ENCODE peak calls at places on chromosomes 12 and 14, in five cellular contexts. U is endothelial cell of umbilical vein, F is transverse colon, J is gastrocnemius medialis, C is cardiac muscle cell. D is an unnamed sample.

GRCh38 chr14:100662850-100663527 is 63.7 kb upstream of the DLK1 start:
- DNase-seq in U (peak; percentile 66), F (peak; percentile 75), J (peak; percentile 32), C (peak; percentile 71), D (peak; percentile 81)

GRCh38 chr12:103829092-103829491 is 11.9 kb downstream of the NT5DC3 start:
- DNase-seq in U (no peak), F (no peak), J (no peak), C (no peak), D (no peak)

GRCh38 chr12:129559756-129560155 is 344.1 kb downstream of the TMEM132D start:
- DNase-seq in U (no peak), F (no peak), J (no peak), C (no peak), D (no peak)

GRCh38 chr14:52043690-52044089 is 25.2 kb downstream of the NID2 start:
- DNase-seq in U (peak; percentile 37), F (peak; percentile 49), J (no peak), C (peak; percentile 53), D (no peak)

GRCh38 chr14:78086342-78086741 is 83.8 kb upstream of the NRXN3 start:
- DNase-seq in U (no peak), F (no peak), J (no peak), C (no peak), D (no peak)

GRCh38 chr12:52258335-52258901 is 16.0 kb upstream of the KRT86 start:
- DNase-seq in U (peak; percentile 44), F (no peak), J (no peak), C (peak; percentile 60), D (peak; percentile 51)

GRCh38 chr14:99884834-99885648 is 91.8 kb downstream of the EML1 start:
- DNase-seq in U (peak; percentile 70), F (no peak), J (no peak), C (peak; percentile 80), D (no peak)

GRCh38 chr14:96754845-96755184 is 42.4 kb upstream of the VRK1 start:
- DNase-seq in U (no peak), F (no peak), J (no peak), C (no peak), D (no peak)

GRCh38 chr14:61033851-61034250 is 52.8 kb downstream of the SLC38A6 start:
- DNase-seq in U (no peak), F (no peak), J (no peak), C (peak; percentile 6), D (no peak)

GRCh38 chr12:46154221-46154975 is 114.4 kb downstream of the SLC38A1 start:
- DNase-seq in U (peak; percentile 71), F (no peak), J (no peak), C (peak; percentile 44), D (no peak)

GRCh38 chr14:54669759-54670630 is 103.1 kb downstream of the SAMD4A start:
- DNase-seq in U (no peak), F (peak; percentile 52), J (no peak), C (peak; percentile 66), D (no peak)

GRCh38 chr12:123064356-123064755 is 83.9 kb downstream of the ARL6IP4 start:
- DNase-seq in U (no peak), F (peak; percentile 36), J (peak; percentile 90), C (no peak), D (no peak)

GRCh38 chr14:100237735-100238418 is 1.1 kb upstream of the YY1 start:
- DNase-seq in U (peak; percentile 34), F (peak; percentile 58), J (peak; percentile 51), C (peak; percentile 52), D (peak; percentile 63)

GRCh38 chr14:105938055-105938863 is 411.9 kb downstream of the TMEM121 start:
- DNase-seq in U (no peak), F (no peak), J (no peak), C (no peak), D (no peak)

GRCh38 chr14:97224016-97224415 is 426.8 kb downstream of the VRK1 start:
- DNase-seq in U (no peak), F (no peak), J (no peak), C (no peak), D (no peak)

GRCh38 chr12:63321373-63321772 is 170.4 kb upstream of the AVPR1A start:
- DNase-seq in U (no peak), F (no peak), J (no peak), C (no peak), D (no peak)

DNA sequence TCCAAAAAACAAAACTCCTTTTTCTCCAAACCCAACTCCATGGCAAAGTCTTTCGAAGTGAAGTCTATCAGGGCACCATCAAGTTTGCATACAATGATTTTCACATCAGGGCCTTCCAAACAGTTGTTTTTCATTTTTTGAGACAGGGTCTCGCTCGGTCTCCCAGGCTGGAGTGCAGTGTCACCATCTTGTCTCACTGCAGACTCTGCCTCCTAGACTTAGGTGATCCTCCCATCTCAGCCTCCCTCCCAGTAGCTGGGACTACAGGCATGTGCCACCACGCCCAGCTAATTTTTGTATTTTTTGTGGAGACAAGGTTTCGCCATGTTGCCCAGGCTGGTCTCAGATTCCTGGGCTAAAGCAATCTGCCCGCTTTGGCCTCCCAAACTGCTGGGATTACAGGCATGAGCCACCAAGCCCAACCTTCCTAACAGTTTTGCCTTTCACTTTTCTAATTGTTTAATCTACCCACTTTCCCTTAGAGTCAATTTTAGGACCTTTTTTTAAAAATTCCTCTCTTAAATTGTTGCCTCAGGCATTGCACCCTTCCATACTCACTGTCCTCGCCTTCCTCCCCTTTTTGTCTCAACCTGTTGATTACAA is 11.6 kb downstream of the ZFHX2 start:
- DNase-seq in U (no peak), F (no peak), J (no peak), C (no peak), D (no peak)
- TF ChIP-seq CTCF in U (no peak), F (no peak), J (no peak), C (no peak), D (no peak)

GRCh38 chr12:133181238-133181959 is at the start of gene ZNF268:
- DNase-seq in U (peak; percentile 91), F (peak; percentile 94), J (peak; percentile 83), C (peak; percentile 96), D (peak; percentile 93)

GRCh38 chr12:133174901-133175300 is 6.4 kb upstream of the ZNF268 start:
- DNase-seq in U (no peak), F (no peak), J (no peak), C (no peak), D (no peak)

DNA sequence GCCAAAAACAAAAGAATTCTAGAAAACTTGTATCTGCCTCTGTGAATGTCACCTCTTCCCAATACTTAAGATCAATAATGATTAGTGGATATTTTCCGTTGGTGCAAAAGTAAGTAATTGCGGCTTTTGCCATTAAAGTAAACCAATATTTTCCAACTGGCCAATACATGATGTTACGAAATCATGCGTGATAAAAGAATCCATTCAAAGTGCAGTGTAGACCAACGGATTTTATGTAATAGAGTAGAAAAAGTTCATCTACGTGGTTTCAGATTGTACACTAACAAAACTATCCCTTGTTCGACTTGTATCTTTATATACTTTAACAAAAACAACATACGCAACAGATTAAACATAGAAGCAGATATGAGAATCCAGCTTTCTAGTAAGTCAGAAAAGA is 626 bp upstream of the ZNF268 start:
- DNase-seq in U (no peak), F (no peak), J (no peak), C (no peak), D (no peak)
- H3K4me3 ChIP-seq in U (no peak overlapping the region), F (peak overlapping the region; percentile 95), J (no peak overlapping the region), C (no peak overlapping the region), D (no peak overlapping the region)

GRCh38 chr12:124952295-124952694 is 36.6 kb downstream of the DHX37 start:
- DNase-seq in U (no peak), F (no peak), J (no peak), C (no peak), D (no peak)
- H3K36me3 ChIP-seq in U (peaks cover 11% of the 10 kb centered on the region), F (peaks cover 9% of the 10 kb centered on the region), J (no peaks in the 10 kb centered on the region), C (no peaks in the 10 kb centered on the region), D (no peaks in the 10 kb centered on the region)

GRCh38 chr14:101715209-101716076 is 46.1 kb upstream of the PPP2R5C start:
- DNase-seq in U (no peak), F (no peak), J (no peak), C (no peak), D (no peak)

GRCh38 chr14:101716956-101717662 is 44.4 kb upstream of the PPP2R5C start:
- DNase-seq in U (no peak), F (no peak), J (no peak), C (no peak), D (no peak)

GRCh38 chr14:101717663-101718490 is 43.6 kb upstream of the PPP2R5C start:
- DNase-seq in U (no peak), F (no peak), J (no peak), C (no peak), D (no peak)

GRCh38 chr14:101714394-101714793 is 47.1 kb upstream of the PPP2R5C start:
- DNase-seq in U (no peak), F (no peak), J (no peak), C (no peak), D (no peak)

DNA sequence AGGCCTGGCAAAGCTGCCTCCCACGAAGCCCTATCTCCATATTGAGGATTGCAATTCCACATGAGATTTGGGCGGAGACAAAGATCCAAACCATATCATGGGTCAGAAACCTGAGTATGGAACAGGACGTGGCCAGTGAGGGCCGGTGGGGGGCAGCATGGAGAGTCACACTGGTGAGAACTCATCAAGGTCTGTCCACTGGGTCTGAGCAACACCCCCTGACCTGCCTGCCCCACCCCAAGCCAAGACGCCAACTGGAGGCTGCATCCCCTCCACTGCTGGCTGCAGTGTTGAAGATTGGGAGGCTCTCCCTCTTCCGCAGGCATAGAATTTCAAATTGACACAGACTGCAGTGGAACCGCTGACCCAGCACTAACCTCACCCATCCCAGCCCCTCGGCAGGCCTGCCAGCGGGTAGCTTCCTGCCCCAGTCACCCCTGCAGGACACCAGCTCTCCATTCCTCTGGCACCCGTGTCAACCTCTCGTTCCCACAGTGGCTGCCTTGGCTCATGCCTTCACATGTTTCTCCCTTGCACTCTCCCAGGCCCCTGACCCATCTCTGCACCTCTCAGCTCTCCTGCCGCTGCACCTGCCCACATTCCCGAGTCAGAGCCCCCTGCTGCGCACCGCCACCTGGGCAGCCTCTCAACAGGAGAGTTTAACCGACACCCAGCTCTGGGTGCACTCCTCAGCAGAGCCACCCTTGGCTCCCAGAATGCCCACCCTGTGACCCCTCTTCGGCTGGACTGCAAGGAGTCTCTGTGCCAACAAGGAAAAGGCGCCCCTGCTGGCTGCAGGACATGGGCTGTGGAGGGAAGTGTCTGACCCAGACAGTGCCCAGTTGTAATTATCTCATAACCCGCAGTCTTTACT is 45.2 kb upstream of the PPP2R5C start:
- DNase-seq in U (no peak), F (no peak), J (no peak), C (no peak), D (no peak)
- TF ChIP-seq CTCF in U (no peak), F (no peak), J (no peak), C (no peak), D (no peak)

DNA sequence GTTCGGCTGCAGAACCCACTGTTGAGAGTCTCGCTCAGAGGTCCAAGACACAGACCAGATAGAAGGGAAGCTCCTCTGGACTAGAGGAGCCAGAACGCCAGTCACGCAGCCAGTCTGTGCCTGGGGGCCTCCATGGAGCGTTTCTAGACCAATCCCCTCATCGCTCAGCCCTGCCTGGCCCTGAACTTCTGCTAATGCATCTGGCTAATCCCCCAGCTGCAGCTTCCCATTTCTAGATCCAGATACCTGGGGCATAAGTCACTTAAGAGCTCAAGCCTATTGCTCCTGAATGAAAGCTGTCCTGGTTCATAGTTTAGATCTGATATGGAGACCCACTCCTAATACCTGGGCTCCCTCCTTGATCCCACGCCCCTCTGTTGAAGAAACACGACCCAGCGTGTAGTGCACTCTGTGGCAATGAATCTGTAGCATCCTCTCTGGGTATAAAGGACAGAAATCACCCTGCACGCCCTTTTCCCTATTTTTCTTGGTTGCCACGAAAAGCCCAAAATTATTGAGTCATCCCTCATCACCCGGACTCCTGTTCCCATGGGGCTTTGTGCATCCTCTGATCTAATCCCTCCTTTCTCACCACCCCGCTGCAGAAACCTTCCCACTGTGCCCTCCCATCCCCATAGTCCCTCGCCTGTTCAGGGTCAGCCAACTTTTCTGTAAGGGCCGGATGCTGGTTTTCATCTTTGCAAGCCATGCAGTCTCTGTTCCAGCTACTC is 341.5 kb upstream of the FKBP4 start:
- DNase-seq in U (no peak), F (no peak), J (no peak), C (no peak), D (no peak)
- H3K4me3 ChIP-seq in U (no peak overlapping the region), F (no peak overlapping the region), J (no peak overlapping the region), C (no peak overlapping the region), D (no peak overlapping the region)

GRCh38 chr14:57854571-57854970 is 11.3 kb downstream of the SLC35F4 start:
- DNase-seq in U (no peak), F (no peak), J (no peak), C (no peak), D (no peak)
- H3K36me3 ChIP-seq in U (no peaks in the 10 kb centered on the region), F (no peaks in the 10 kb centered on the region), J (no peaks in the 10 kb centered on the region), C (no peaks in the 10 kb centered on the region), D (no peaks in the 10 kb centered on the region)